ENCODE peak calls at places on chromosome 9, in seven cellular contexts. G is D341Med; D is heart left ventricle; F is OCI-M1; B is MCF 10A; J is T47D; X is stimulated activated CD4-positive, alpha-beta T cell treated with anti-CD3 and anti-CD28 coated beads, Interleukin-2, amount 100 ng/mL, for 24 hours. Q is an unnamed sample.

GRCh38 chr9:10633785-10634184 is 21.0 kb upstream of the PTPRD start:
- DNase-seq in G (peak), D (no peak), F (no peak), B (no peak), J (peak), X (no peak), Q (no peak)

GRCh38 chr9:127282611-127283010 is 18.0 kb downstream of the GARNL3 start:
- DNase-seq in G (no peak), D (no peak), F (no peak), B (no peak), J (no peak), X (no peak), Q (no peak)

GRCh38 chr9:85536514-85536913 is 205.2 kb downstream of the AGTPBP1 start:
- DNase-seq in G (no peak), D (no peak), F (no peak), B (no peak), J (no peak), X (no peak), Q (no peak)

GRCh38 chr9:90546200-90546599 is 96.4 kb downstream of the DIRAS2 start:
- DNase-seq in G (no peak), D (no peak), F (peak), B (peak), J (peak), X (no peak), Q (no peak)

GRCh38 chr9:18077941-18078678 is 395.8 kb upstream of the ADAMTSL1 start:
- DNase-seq in G (no peak), D (no peak), F (no peak), B (no peak), J (no peak), X (no peak), Q (no peak)

GRCh38 chr9:90070469-90070868 is 465.7 kb downstream of the GADD45G start:
- DNase-seq in G (no peak), D (no peak), F (no peak), B (no peak), J (no peak), X (no peak), Q (no peak)

GRCh38 chr9:91158946-91159345 is 202.8 kb downstream of the AUH start:
- DNase-seq in G (no peak), D (no peak), F (no peak), B (no peak), J (no peak), X (no peak), Q (no peak)

GRCh38 chr9:100554935-100555401 is 22.9 kb upstream of the CAVIN4 start:
- DNase-seq in G (no peak), D (no peak), F (no peak), B (peak), J (no peak), X (no peak), Q (no peak)

GRCh38 chr9:98344581-98344980 is 89.1 kb upstream of the TBC1D2 start:
- DNase-seq in G (no peak), D (no peak), F (no peak), B (no peak), J (no peak), X (no peak), Q (no peak)